ENCODE peak calls at places on chromosomes 16 and 17, in nine cellular contexts. I is stimulated activated naive CD4-positive, alpha-beta T cell treated with Interleukin-2 at 50 U/mL for 16 hours; K is heart left ventricle; R is neuronal stem cell; V is mesendoderm; G is HL-60; X is GM12892; B is epithelial cell of esophagus; S is Ammon's horn. H is an unnamed sample.

GRCh38 chr17:49223517-49224197 is 6.9 kb downstream of the PHOSPHO1 start:
- DNase-seq in I (peak; percentile 61), R (peak; percentile 67), G (peak; percentile 44), V (peak; percentile 63), S (peak; percentile 47), X (peak; percentile 61), B (peak; percentile 18), K (peak; percentile 63), H (peak; percentile 38)

GRCh38 chr17:77801545-77802332 is 156.8 kb upstream of the TNRC6C start:
- DNase-seq in I (no peak), R (no peak), S (no peak), K (no peak), X (no peak), V (peak; percentile 40), B (no peak), G (no peak), H (no peak)

GRCh38 chr17:43171761-43172487 is 910 bp downstream of the NBR1 start:
- DNase-seq in V (peak; percentile 47), S (peak; percentile 64), X (no peak), R (no peak), B (peak; percentile 87), G (peak; percentile 78), I (no peak), K (peak; percentile 47), H (peak; percentile 86)

GRCh38 chr17:80704381-80704819 is 159.8 kb downstream of the RPTOR start:
- DNase-seq in X (no peak), I (no peak), K (no peak), B (peak; percentile 15), R (no peak), G (no peak), V (no peak), S (no peak), H (peak; percentile 20)

GRCh38 chr17:17844500-17844899 is 7.7 kb upstream of the SREBF1 start:
- DNase-seq in I (no peak), R (no peak), G (no peak), K (no peak), S (peak; percentile 74), B (no peak), X (no peak), V (no peak), H (no peak)

GRCh38 chr16:48317614-48318013 is 67.6 kb downstream of the SIAH1 start:
- DNase-seq in I (no peak), R (no peak), G (peak; percentile 38), B (peak; percentile 43), K (no peak), V (peak; percentile 19), S (no peak), X (no peak), H (peak; percentile 24)

GRCh38 chr17:7260601-7261376 is 1.5 kb downstream of the CLDN7 start:
- DNase-seq in K (no peak), G (no peak), V (peak; percentile 80), R (no peak), X (no peak), B (peak; percentile 66), I (no peak), S (no peak), H (peak; percentile 87)

GRCh38 chr16:72948238-72948559 is 99.7 kb downstream of the ZFHX3 start:
- DNase-seq in I (no peak), S (no peak), K (no peak), V (no peak), R (no peak), B (no peak), G (no peak), X (no peak), H (no peak)

GRCh38 chr17:1800240-1800639 is 29.5 kb downstream of the SMYD4 start:
- DNase-seq in K (no peak), V (no peak), R (no peak), B (no peak), I (no peak), X (no peak), S (no peak), G (no peak), H (no peak)

GRCh38 chr16:1929578-1930337 is 11.5 kb upstream of the HS3ST6 start:
- DNase-seq in I (peak; percentile 86), G (peak; percentile 90), X (peak; percentile 99), S (peak; percentile 79), V (peak; percentile 82), K (peak; percentile 92), B (peak; percentile 77), R (peak; percentile 79), H (peak; percentile 70)

GRCh38 chr16:17365211-17365541 is 105.6 kb downstream of the XYLT1 start:
- DNase-seq in R (no peak), B (no peak), X (no peak), K (no peak), V (no peak), S (no peak), I (no peak), G (no peak), H (no peak)

GRCh38 chr17:37299257-37299985 is 76.4 kb upstream of the C17orf78 start:
- DNase-seq in I (no peak), R (peak; percentile 42), G (no peak), S (peak; percentile 63), K (no peak), B (no peak), V (peak; percentile 42), X (no peak), H (no peak)

GRCh38 chr17:6453279-6454024 is 9.2 kb downstream of the PIMREG start:
- DNase-seq in R (no peak), B (no peak), S (no peak), I (no peak), X (no peak), V (no peak), K (no peak), G (no peak), H (no peak)